ENCODE peak calls at places on chromosomes 2 and 18, in ten cellular contexts. X, Q, K, M, C, G, V, R, N and P are unnamed samples.

GRCh38 chr18:57715671-57716070 is 87.4 kb downstream of the ATP8B1 start:
- DNase-seq in G (no peak), N (no peak), C (no peak), V (no peak), X (no peak), R (no peak), K (no peak), Q (no peak), M (no peak), P (no peak)

GRCh38 chr18:25453556-25454269 is 101.7 kb upstream of the ZNF521 start:
- DNase-seq in X (no peak), K (peak; percentile 79), R (no peak), N (no peak), C (no peak), V (no peak), Q (no peak), M (no peak), G (no peak), P (peak; percentile 4)

GRCh38 chr18:68841301-68841700 is 43.4 kb downstream of the CCDC102B start:
- DNase-seq in K (no peak), G (no peak), N (no peak), Q (no peak), V (no peak), M (no peak), C (no peak), X (no peak), R (no peak), P (no peak)

GRCh38 chr2:114294814-114295213 is 147.6 kb upstream of the DPP10 start:
- DNase-seq in C (no peak), K (no peak), X (no peak), V (no peak), M (no peak), N (no peak), G (peak; percentile 14), Q (no peak), R (no peak), P (no peak)

GRCh38 chr2:25966531-25967265 is 15.6 kb downstream of the KIF3C start:
- DNase-seq in X (no peak), M (no peak), C (no peak), N (no peak), Q (no peak), G (no peak), R (no peak), V (no peak), K (no peak), P (no peak)

GRCh38 chr2:71923143-71923525 is 224.5 kb downstream of the CYP26B1 start:
- DNase-seq in Q (no peak), G (no peak), R (no peak), N (no peak), M (no peak), C (no peak), V (no peak), K (no peak), X (no peak), P (peak; percentile 29)

GRCh38 chr2:165938237-165938636 is 15.3 kb downstream of the TTC21B start:
- DNase-seq in K (no peak), V (no peak), R (no peak), Q (no peak), N (no peak), M (no peak), G (no peak), X (no peak), C (no peak), P (no peak)

GRCh38 chr2:39719317-39719716 is 53.6 kb downstream of the TMEM178A start:
- DNase-seq in X (no peak), N (no peak), G (no peak), M (peak; percentile 35), Q (no peak), R (peak; percentile 37), K (no peak), C (no peak), V (no peak), P (no peak)

GRCh38 chr2:74149570-74150319 is 2.0 kb upstream of the BOLA3 start:
- DNase-seq in M (no peak), N (no peak), G (no peak), R (no peak), K (no peak), V (no peak), X (no peak), Q (no peak), C (no peak), P (no peak)

GRCh38 chr2:151796774-151797173 is 31.4 kb downstream of the ARL5A start:
- DNase-seq in V (no peak), G (no peak), Q (no peak), K (no peak), R (no peak), C (no peak), M (no peak), N (no peak), X (no peak), P (no peak)

GRCh38 chr2:195238366-195238765 is 418.7 kb upstream of the SLC39A10 start:
- DNase-seq in M (no peak), K (no peak), G (no peak), R (no peak), N (no peak), Q (no peak), V (no peak), X (no peak), C (no peak), P (no peak)

GRCh38 chr2:134233733-134234135 is 20.1 kb upstream of the MGAT5 start:
- DNase-seq in Q (no peak), V (no peak), M (no peak), X (no peak), K (no peak), N (no peak), G (no peak), R (no peak), C (peak; percentile 23), P (no peak)

GRCh38 chr2:134232461-134232860 is 21.4 kb upstream of the MGAT5 start:
- DNase-seq in R (no peak), X (no peak), Q (no peak), C (no peak), N (no peak), M (no peak), K (no peak), V (no peak), G (no peak), P (no peak)

GRCh38 chr2:134234535-134234934 is 19.3 kb upstream of the MGAT5 start:
- DNase-seq in Q (no peak), C (no peak), M (no peak), N (no peak), K (no peak), V (peak; percentile 53), X (no peak), R (no peak), G (no peak), P (no peak)

GRCh38 chr2:134231965-134232340 is 21.9 kb upstream of the MGAT5 start:
- DNase-seq in N (no peak), K (peak; percentile 83), R (no peak), G (no peak), X (peak; percentile 70), C (no peak), V (no peak), M (no peak), Q (peak; percentile 54), P (peak; percentile 70)

DNA sequence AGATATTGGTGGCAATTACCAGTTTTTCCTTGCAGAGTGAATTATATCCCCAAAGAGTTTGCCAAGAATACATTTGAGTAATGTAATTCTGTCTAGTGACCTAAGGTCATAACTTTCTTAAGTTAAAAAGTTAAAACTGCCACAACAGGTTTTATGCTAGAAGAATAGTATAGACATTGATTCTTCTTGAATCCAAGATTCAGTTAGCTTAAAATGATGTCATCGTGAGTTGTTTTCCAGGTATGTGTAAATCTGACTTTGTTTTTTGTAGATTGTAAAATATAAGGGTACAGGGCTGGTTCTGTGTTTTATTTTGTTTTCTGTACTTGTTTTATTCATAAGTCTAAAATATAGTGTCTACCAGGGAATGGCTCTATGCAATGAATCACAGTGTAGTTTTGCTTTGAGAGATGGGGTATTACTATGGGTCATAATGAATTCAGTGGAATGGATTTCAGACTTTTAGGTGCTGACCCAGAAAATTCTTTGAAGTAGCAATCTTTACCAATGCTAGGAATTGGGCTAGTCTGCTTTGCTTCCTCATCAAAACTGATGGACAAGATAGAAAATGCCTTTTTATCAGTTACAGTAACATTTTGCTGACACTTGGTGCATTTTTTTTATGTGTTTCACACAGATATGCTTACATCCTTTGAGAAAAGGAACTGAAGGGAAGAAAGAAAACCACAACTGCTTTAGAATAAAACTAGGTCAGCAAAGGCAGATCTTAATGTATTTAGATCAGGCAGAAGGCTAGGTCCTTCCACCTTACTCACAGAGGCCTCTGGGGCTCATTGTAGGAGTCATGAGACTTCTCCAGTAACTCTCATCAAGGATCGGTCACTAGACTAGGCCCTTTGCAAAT is 20.8 kb upstream of the MGAT5 start:
- DNase-seq in V (no peak), X (no peak), C (peak; percentile 89), N (no peak), K (peak; percentile 59), R (no peak), M (no peak), G (no peak), Q (peak; percentile 44), P (peak; percentile 53)
- TF ChIP-seq CTCF in V (no peak), X (no peak), C (peak; percentile 17), N (no peak), K (no peak), R (no peak), M (no peak), G (no peak), Q (no peak), P (peak; percentile 44)

GRCh38 chr2:231928481-231928880 is 2.3 kb upstream of the NPPC start:
- DNase-seq in V (peak; percentile 23), X (no peak), R (peak; percentile 3), Q (no peak), C (no peak), M (no peak), K (no peak), G (peak; percentile 45), N (peak; percentile 42), P (no peak)
- TF ChIP-seq CTCF in V (no peak), X (no peak), R (no peak), Q (peak; percentile 52), C (no peak), M (no peak), K (peak; percentile 10), G (peak; percentile 20), N (no peak), P (peak; percentile 41)

GRCh38 chr2:235669269-235669831 is 175.5 kb downstream of the AGAP1 start:
- DNase-seq in V (peak; percentile 91), K (peak; percentile 58), M (peak; percentile 66), N (peak; percentile 76), G (peak; percentile 86), R (peak; percentile 45), C (peak; percentile 59), X (peak; percentile 67), Q (peak; percentile 36), P (peak; percentile 42)
- TF ChIP-seq CTCF in V (no peak), K (no peak), M (no peak), N (no peak), G (no peak), R (no peak), C (no peak), X (no peak), Q (no peak), P (no peak)

DNA sequence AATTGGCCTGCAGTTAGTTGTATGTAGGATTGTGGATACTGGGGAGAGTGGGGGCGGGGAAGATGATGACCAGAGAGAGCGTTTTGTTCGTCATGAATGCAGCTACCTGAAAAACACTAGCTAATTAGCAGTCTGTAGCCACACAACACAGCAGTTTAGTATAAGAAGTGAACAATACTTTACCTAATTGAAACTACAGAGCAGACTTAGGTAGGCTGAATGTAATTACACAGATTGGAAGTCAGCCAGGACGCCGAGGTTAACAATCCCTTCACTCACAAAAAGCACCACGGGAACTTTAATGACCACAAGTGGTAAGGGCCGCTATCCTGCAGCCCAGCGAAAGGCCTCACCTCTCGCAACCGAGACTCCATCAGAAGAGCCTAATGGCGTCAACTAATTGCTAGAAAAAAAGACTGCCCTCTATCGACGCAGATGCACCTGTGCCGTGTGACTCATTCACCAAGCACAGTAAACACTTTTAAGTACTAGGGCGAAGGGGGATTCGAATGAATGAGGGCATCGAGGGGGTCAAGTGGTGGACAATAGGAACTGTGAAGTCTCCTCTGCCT is 591.0 kb downstream of the ARHGAP15 start:
- DNase-seq in G (no peak), X (no peak), M (no peak), N (no peak), R (no peak), K (no peak), C (no peak), Q (no peak), V (no peak), P (no peak)
- TF ChIP-seq CTCF in G (no peak), X (no peak), M (no peak), N (no peak), R (no peak), K (no peak), C (no peak), Q (no peak), V (no peak), P (no peak)